ENCODE peak calls at places on chromosomes 2 and 18, in four cellular contexts. Z is IMR-90, C is H9, J is H1. P is an unnamed sample.
A peak's percentile ranks its signal among the peaks of the same experiment; 100 is the strongest.

GRCh38 chr2:137252934-137253333 is 487.6 kb downstream of the THSD7B start:
- DNase-seq in J (no peak), C (no peak), Z (no peak), P (no peak)

GRCh38 chr2:55620123-55620779 is 2.8 kb upstream of the PPP4R3B start:
- DNase-seq in C (peak; percentile 48), Z (peak; percentile 14), J (no peak), P (peak; percentile 51)

GRCh38 chr2:47072728-47073191 is 82.3 kb downstream of the STPG4 start:
- DNase-seq in C (no peak), Z (no peak), J (no peak), P (no peak)

GRCh38 chr2:218570850-218571249 is 2.2 kb downstream of the CNOT9 start:
- DNase-seq in Z (peak; percentile 66), J (no peak), C (no peak), P (no peak)

GRCh38 chr2:138818479-138818878 is 38.3 kb upstream of the NXPH2 start:
- DNase-seq in Z (no peak), J (no peak), C (no peak), P (peak; percentile 48)

GRCh38 chr2:170817999-170818293 is 1.3 kb downstream of the GAD1 start:
- DNase-seq in Z (no peak), C (no peak), J (peak; percentile 80), P (no peak)

GRCh38 chr2:223762853-223763252 is 74.5 kb downstream of the AP1S3 start:
- DNase-seq in Z (peak; percentile 52), J (no peak), C (no peak), P (no peak)

GRCh38 chr18:70158992-70159717 is 46.3 kb downstream of the RTTN start:
- DNase-seq in J (no peak), Z (no peak), C (no peak), P (no peak)

GRCh38 chr2:136787970-136788369 is 22.6 kb downstream of the THSD7B start:
- DNase-seq in C (no peak), J (no peak), Z (no peak), P (no peak)

GRCh38 chr2:218022851-218023530 is 20.2 kb upstream of the TNS1 start:
- DNase-seq in Z (no peak), C (peak; percentile 18), J (peak; percentile 40), P (no peak)

GRCh38 chr2:236981710-236982485 is 103.8 kb upstream of the COPS8 start:
- DNase-seq in C (peak; percentile 4), J (no peak), Z (no peak), P (no peak)

GRCh38 chr2:231673348-231673770 is 35.0 kb upstream of the PTMA start:
- DNase-seq in J (peak; percentile 95), C (peak; percentile 98), Z (peak; percentile 28), P (peak; percentile 99)

GRCh38 chr2:88331239-88331638 is 121.3 kb downstream of the FOXI3 start:
- DNase-seq in Z (no peak), J (no peak), C (no peak), P (no peak)

GRCh38 chr18:10405014-10405493 is 49.4 kb upstream of the APCDD1 start:
- DNase-seq in C (no peak), J (no peak), Z (no peak), P (peak; percentile 79)

GRCh38 chr2:48445091-48445725 is 84.7 kb upstream of the STON1 start:
- DNase-seq in Z (no peak), C (no peak), J (no peak), P (peak; percentile 25)

GRCh38 chr2:190927257-190927656 is 46.6 kb downstream of the GLS start:
- DNase-seq in J (no peak), Z (peak; percentile 69), C (no peak), P (no peak)

GRCh38 chr2:223725494-223725893 is 111.9 kb downstream of the AP1S3 start:
- DNase-seq in C (peak; percentile 89), Z (peak; percentile 99), J (peak; percentile 74), P (peak; percentile 97)

GRCh38 chr2:44169155-44169898 is 652 bp downstream of the PPM1B start:
- DNase-seq in Z (peak; percentile 37), J (peak; percentile 66), C (no peak), P (peak; percentile 70)

GRCh38 chr2:133526468-133526769 is 41.8 kb downstream of the NCKAP5 start:
- DNase-seq in Z (peak; percentile 16), C (no peak), J (no peak), P (no peak)

GRCh38 chr2:189723199-189723598 is 39.4 kb downstream of the OSGEPL1 start:
- DNase-seq in J (no peak), Z (no peak), C (no peak), P (no peak)

GRCh38 chr18:64330976-64331375 is 182.1 kb upstream of the LINC00305 start:
- DNase-seq in C (no peak), J (no peak), Z (no peak), P (no peak)
- H3K56ac ChIP-seq in C (no peak overlapping the region), J (no peak overlapping the region), Z (no peak overlapping the region), P (no peak overlapping the region)

GRCh38 chr2:20525041-20526035 is 78.5 kb downstream of the RHOB start:
- DNase-seq in Z (peak; percentile 68), C (peak; percentile 25), J (peak; percentile 41), P (peak; percentile 50)
- H3K27ac ChIP-seq in Z (no peak overlapping the region), C (no peak overlapping the region), J (no peak overlapping the region), P (peak overlapping the region; percentile 5)

DNA sequence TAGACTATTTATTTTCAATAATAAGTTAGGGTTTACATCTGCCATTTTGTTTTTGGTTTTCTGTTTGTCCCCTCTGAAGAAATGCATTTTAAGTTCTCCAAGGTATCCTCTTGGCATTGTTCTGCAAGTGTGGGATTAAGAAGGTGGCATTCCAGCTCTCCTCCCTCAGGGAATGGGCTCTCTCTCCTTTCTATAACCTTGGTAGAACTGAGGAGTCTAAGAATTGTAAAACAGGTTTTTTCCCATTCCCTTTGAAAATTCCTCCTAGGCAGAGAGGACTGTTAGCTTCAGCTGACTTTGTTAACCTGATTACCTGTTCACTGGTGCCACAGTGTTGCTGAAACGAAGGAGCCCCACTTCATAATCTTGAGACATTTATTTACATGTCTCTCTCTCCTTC is 26.1 kb upstream of the RAB1A start:
- DNase-seq in J (no peak), Z (no peak), C (no peak), P (no peak)
- H3K56ac ChIP-seq in J (no peak overlapping the region), Z (no peak overlapping the region), C (no peak overlapping the region), P (no peak overlapping the region)

GRCh38 chr2:184463866-184464248 is 134.5 kb upstream of the ZNF804A start:
- DNase-seq in J (no peak), C (no peak), Z (no peak), P (no peak)
- H3K27ac ChIP-seq in J (no peak overlapping the region), C (no peak overlapping the region), Z (no peak overlapping the region), P (no peak overlapping the region)

GRCh38 chr2:52386433-52386832 is 1354.5 kb upstream of the NRXN1 start:
- DNase-seq in C (no peak), Z (no peak), J (no peak), P (peak; percentile 8)

GRCh38 chr2:52387937-52388590 is 1356.1 kb upstream of the NRXN1 start:
- DNase-seq in Z (no peak), C (no peak), J (no peak), P (peak; percentile 70)

GRCh38 chr2:52383541-52383940 is 1351.6 kb upstream of the NRXN1 start:
- DNase-seq in C (no peak), J (no peak), Z (no peak), P (peak; percentile 29)
- H3K56ac ChIP-seq in C (no peak overlapping the region), J (no peak overlapping the region), Z (no peak overlapping the region), P (no peak overlapping the region)